ENCODE peak calls at places on chromosome 15, in ten cellular contexts. U is left lung, N is lung, A is AG04450, W is adrenal gland, Z is sigmoid colon, K is SK-N-MC, I is tibial nerve, L is GM23248, T is left ventricle myocardium inferior. O is an unnamed sample. For H3K9me3, the result is how much of the 10 kb centered on the place peaks cover.

GRCh38 chr15:31503758-31504461 is 177.3 kb downstream of the KLF13 start:
- DNase-seq in U (no peak), N (peak), A (no peak), W (no peak), Z (no peak), K (no peak), I (no peak), L (no peak), T (no peak), O (no peak)

GRCh38 chr15:71651750-71652186 is 158.6 kb upstream of the NR2E3 start:
- DNase-seq in U (no peak), N (peak), A (peak), W (no peak), Z (no peak), K (peak), I (peak), L (peak), T (no peak), O (no peak)

GRCh38 chr15:57321973-57322601 is 54.2 kb upstream of the CGNL1 start:
- DNase-seq in U (no peak), N (no peak), A (no peak), W (no peak), Z (no peak), K (no peak), I (no peak), L (no peak), T (no peak), O (no peak)

GRCh38 chr15:28931828-28932227 is 46.1 kb downstream of the APBA2 start:
- DNase-seq in U (no peak), N (no peak), A (no peak), W (no peak), Z (peak), K (no peak), I (no peak), L (no peak), T (no peak), O (no peak)

GRCh38 chr15:28947241-28947674 is 61.5 kb downstream of the APBA2 start:
- DNase-seq in U (no peak), N (no peak), A (no peak), W (no peak), Z (peak), K (no peak), I (no peak), L (no peak), T (no peak), O (no peak)

GRCh38 chr15:39942101-39942752 is 8.3 kb downstream of the EIF2AK4 start:
- DNase-seq in U (no peak), N (no peak), A (no peak), W (no peak), Z (no peak), K (no peak), I (no peak), L (peak), T (no peak), O (no peak)

GRCh38 chr15:84976746-84977345 is 4.8 kb upstream of the PDE8A start:
- DNase-seq in U (no peak), N (no peak), A (no peak), W (no peak), Z (no peak), K (no peak), I (no peak), L (no peak), T (no peak), O (no peak)

GRCh38 chr15:90161946-90162345 is 39.2 kb upstream of the SEMA4B start:
- DNase-seq in U (no peak), N (no peak), A (no peak), W (no peak), Z (no peak), K (no peak), I (no peak), L (no peak), T (no peak), O (no peak)

GRCh38 chr15:37682304-37682703 is 252.1 kb upstream of the TMCO5A start:
- DNase-seq in U (no peak), N (no peak), A (no peak), W (no peak), Z (no peak), K (no peak), I (no peak), L (peak), T (no peak), O (no peak)

GRCh38 chr15:34837246-34838016 is 42.1 kb upstream of the ACTC1 start:
- DNase-seq in U (no peak), N (no peak), A (peak), W (peak), Z (no peak), K (no peak), I (no peak), L (peak), T (no peak), O (no peak)

GRCh38 chr15:84982301-84982920 is 755 bp downstream of the PDE8A start:
- DNase-seq in U (peak), N (peak), A (no peak), W (peak), Z (peak), K (no peak), I (peak), L (peak), T (peak), O (peak)

GRCh38 chr15:25251700-25252390 is 187.0 kb downstream of the UBE3A start:
- DNase-seq in U (peak), N (no peak), A (no peak), W (no peak), Z (peak), K (no peak), I (no peak), L (no peak), T (peak), O (no peak)
- H3K9me3 ChIP-seq in U (under half), N (under half), A (half or more), W (under half), Z (under half), K (under half), I (half or more), L (under half), T (half or more), O (under half)

GRCh38 chr15:22227411-22227810 is 147.1 kb downstream of the OR4M2 start:
- DNase-seq in U (no peak), N (no peak), A (no peak), W (no peak), Z (no peak), K (no peak), I (no peak), L (no peak), T (no peak), O (no peak)

GRCh38 chr15:22229971-22230815 is 149.9 kb downstream of the OR4M2 start:
- DNase-seq in U (no peak), N (no peak), A (no peak), W (peak), Z (peak), K (no peak), I (no peak), L (no peak), T (no peak), O (no peak)

GRCh38 chr15:22231603-22232002 is 151.3 kb downstream of the OR4M2 start:
- DNase-seq in U (no peak), N (no peak), A (no peak), W (no peak), Z (no peak), K (no peak), I (no peak), L (no peak), T (no peak), O (no peak)

GRCh38 chr15:22226034-22226790 is 145.9 kb downstream of the OR4M2 start:
- DNase-seq in U (no peak), N (no peak), A (no peak), W (peak), Z (peak), K (no peak), I (no peak), L (no peak), T (no peak), O (no peak)

GRCh38 chr15:22227961-22228762 is 147.8 kb downstream of the OR4M2 start:
- DNase-seq in U (no peak), N (no peak), A (no peak), W (peak), Z (no peak), K (no peak), I (no peak), L (no peak), T (no peak), O (no peak)
- H3K9me3 ChIP-seq in U (under half), N (under half), A (half or more), W (under half), Z (under half), K (under half), I (under half), L (under half), T (under half), O (under half)

GRCh38 chr15:27512281-27513001 is 541.5 kb downstream of the GABRG3 start:
- DNase-seq in U (no peak), N (no peak), A (no peak), W (no peak), Z (no peak), K (no peak), I (no peak), L (no peak), T (no peak), O (no peak)
- H3K9me3 ChIP-seq in U (under half), N (under half), A (under half), W (under half), Z (under half), K (under half), I (under half), L (under half), T (under half), O (under half)

GRCh38 chr15:66570327-66570726 is 4.5 kb upstream of the LCTL start:
- DNase-seq in U (no peak), N (no peak), A (no peak), W (no peak), Z (no peak), K (no peak), I (no peak), L (no peak), T (no peak), O (no peak)

GRCh38 chr15:66570842-66571241 is 5.0 kb upstream of the LCTL start:
- DNase-seq in U (no peak), N (no peak), A (no peak), W (no peak), Z (no peak), K (no peak), I (no peak), L (no peak), T (no peak), O (no peak)

GRCh38 chr15:66566963-66567531 is 1.2 kb upstream of the LCTL start:
- DNase-seq in U (no peak), N (peak), A (peak), W (peak), Z (no peak), K (peak), I (peak), L (peak), T (peak), O (peak)

GRCh38 chr15:66567897-66568296 is 2.1 kb upstream of the LCTL start:
- DNase-seq in U (no peak), N (no peak), A (no peak), W (no peak), Z (no peak), K (no peak), I (no peak), L (no peak), T (no peak), O (no peak)

DNA sequence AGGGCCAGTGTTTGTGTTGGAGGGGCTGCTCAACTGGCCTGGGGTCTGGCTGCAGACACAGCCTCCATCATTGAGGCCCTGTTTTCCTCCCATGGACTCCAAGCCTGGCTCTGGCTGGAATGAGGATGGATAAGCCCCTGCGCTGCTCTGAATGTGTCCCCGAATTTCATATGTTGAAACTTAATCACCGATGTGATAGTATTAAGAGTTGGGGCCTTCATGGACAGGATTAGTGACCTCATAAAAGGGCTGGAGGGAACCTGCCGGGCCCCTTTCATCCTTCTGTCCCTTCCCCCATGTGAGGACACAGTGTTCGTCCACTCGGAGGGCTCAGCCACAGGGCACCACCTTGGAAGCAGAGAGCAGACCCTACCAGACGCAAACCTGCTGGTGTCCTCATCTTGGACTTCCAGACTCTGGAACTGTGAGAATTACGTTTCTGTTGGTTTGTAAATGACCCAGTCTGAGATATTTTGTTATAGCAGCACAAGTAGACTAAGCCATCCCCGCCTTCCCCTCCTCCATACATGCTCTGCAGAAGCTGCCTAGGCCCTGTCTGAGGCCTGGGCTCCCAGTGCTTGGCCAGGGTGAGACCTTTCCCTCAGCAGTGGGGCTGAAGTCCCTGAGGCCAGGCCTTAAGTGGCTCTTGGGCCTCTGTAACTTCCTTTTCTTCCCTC is 3.8 kb upstream of the LCTL start:
- DNase-seq in U (no peak), N (no peak), A (no peak), W (no peak), Z (no peak), K (no peak), I (no peak), L (no peak), T (no peak), O (no peak)
- H3K9me3 ChIP-seq in U (under half), N (under half), A (under half), W (under half), Z (under half), K (under half), I (under half), L (under half), T (under half), O (under half)

GRCh38 chr15:95346856-95347255 is 983.6 kb upstream of the NR2F2 start:
- DNase-seq in U (no peak), N (no peak), A (no peak), W (no peak), Z (no peak), K (no peak), I (no peak), L (no peak), T (no peak), O (no peak)
- H3K9me3 ChIP-seq in U (under half), N (under half), A (under half), W (under half), Z (under half), K (under half), I (under half), L (under half), T (under half), O (under half)

GRCh38 chr15:27124287-27124830 is 153.4 kb downstream of the GABRG3 start:
- DNase-seq in U (no peak), N (no peak), A (no peak), W (no peak), Z (no peak), K (no peak), I (no peak), L (peak), T (no peak), O (no peak)

GRCh38 chr15:27119695-27120266 is 148.8 kb downstream of the GABRG3 start:
- DNase-seq in U (no peak), N (no peak), A (no peak), W (no peak), Z (no peak), K (no peak), I (no peak), L (no peak), T (no peak), O (no peak)

GRCh38 chr15:27126449-27126848 is 155.5 kb downstream of the GABRG3 start:
- DNase-seq in U (peak), N (no peak), A (no peak), W (no peak), Z (no peak), K (no peak), I (no peak), L (no peak), T (no peak), O (no peak)

GRCh38 chr15:27123808-27124207 is 152.8 kb downstream of the GABRG3 start:
- DNase-seq in U (no peak), N (no peak), A (no peak), W (no peak), Z (no peak), K (no peak), I (no peak), L (peak), T (no peak), O (no peak)

DNA sequence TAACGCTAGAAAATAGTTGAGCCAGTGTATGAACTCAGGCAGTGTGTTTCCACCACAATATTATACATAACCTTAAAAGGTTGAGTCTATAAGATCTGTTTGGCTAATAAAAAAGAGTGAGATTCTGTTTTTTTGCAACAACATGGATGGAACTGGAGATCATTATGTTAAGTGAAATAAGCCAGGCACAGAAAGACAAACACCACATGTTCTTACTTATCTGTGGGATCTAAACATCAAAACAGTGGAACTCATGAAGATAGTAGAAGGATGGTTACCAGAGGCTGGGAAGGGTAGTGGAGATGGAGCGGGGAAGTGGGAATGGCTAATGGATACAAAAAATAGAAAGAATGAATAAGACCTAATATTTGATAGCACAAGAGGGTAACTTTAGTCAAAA is 150.7 kb downstream of the GABRG3 start:
- DNase-seq in U (no peak), N (no peak), A (no peak), W (no peak), Z (no peak), K (no peak), I (no peak), L (no peak), T (no peak), O (no peak)
- H3K9me3 ChIP-seq in U (under half), N (under half), A (under half), W (under half), Z (under half), K (under half), I (under half), L (under half), T (under half), O (under half)

DNA sequence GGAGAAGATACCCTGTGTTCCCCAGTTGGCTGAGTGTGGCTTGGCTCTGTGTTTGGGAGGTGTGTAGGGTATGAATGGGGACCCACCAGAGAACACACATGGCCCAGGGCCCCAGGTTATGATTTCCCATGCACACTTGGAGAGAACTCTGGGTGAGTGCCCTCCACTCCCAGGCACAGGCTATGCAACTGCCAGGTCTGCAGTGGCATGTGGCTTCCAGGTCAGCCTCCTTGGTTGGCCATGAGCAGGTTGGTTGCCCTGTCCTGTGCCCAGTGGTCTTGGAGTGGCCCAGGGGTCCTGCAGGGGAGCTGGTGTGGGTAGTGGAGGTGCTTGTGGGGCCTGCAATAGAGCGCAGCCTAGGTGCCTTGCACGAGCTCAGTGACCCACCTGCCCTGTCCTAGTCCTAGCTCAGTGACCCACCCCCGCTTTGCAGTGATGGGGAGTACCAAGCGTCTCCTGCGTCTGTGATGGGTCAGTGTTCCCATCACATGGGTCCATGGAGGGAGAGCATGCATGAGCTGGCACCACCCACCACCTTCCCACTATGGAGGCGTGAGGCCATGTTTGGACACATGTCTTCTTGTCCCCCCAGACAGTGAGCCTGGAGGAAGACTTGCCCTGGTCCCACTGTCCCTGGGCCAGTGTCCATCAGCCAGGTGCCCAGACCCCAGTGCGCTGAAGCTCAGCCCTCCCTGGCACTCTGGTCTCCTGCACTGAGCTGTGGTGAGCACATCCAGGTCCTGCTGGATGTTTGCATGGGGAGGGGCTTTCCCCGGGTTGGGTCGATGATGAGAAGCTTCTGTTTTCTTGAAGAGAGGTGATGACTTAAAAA is 217.3 kb downstream of the SNRPN start:
- DNase-seq in U (peak), N (peak), A (no peak), W (peak), Z (peak), K (no peak), I (no peak), L (no peak), T (peak), O (peak)
- H3K9me3 ChIP-seq in U (under half), N (under half), A (half or more), W (under half), Z (under half), K (under half), I (half or more), L (under half), T (half or more), O (under half)

GRCh38 chr15:24075420-24076089 is 388.4 kb upstream of the NDN start:
- DNase-seq in U (no peak), N (no peak), A (no peak), W (no peak), Z (no peak), K (no peak), I (no peak), L (no peak), T (no peak), O (no peak)
- H3K9me3 ChIP-seq in U (under half), N (under half), A (under half), W (under half), Z (under half), K (under half), I (under half), L (under half), T (under half), O (under half)

O was measured in T-helper 17 cell.